ENCODE peak calls at places on chromosomes 3 and 15, in ten cellular contexts. One of them, this sample, is unnamed.
A peak's percentile ranks its signal among the peaks of the same experiment; 100 is the strongest.

GRCh38 chr3:109921509-109921908 is 584.2 kb upstream of the DPPA4 start:
- DNase-seq in anterior cingulate cortex: no peak
- DNase-seq in AG09319: no peak
- DNase-seq in sciatic nerve: no peak
- DNase-seq in fibroblast of mammary gland: no peak
- DNase-seq in hypothalamus: no peak
- DNase-seq in M059J: no peak
- DNase-seq in mucosa of descending colon: no peak
- DNase-seq in effector CD4-positive, alpha-beta T cell: no peak
- DNase-seq in spleen: no peak
- DNase-seq in this sample: no peak

GRCh38 chr3:51675201-51675611 is 4.2 kb downstream of the TEX264 start:
- DNase-seq in anterior cingulate cortex: no peak
- DNase-seq in AG09319: no peak
- DNase-seq in sciatic nerve: peak; percentile 6
- DNase-seq in fibroblast of mammary gland: peak; percentile 50
- DNase-seq in hypothalamus: no peak
- DNase-seq in M059J: peak; percentile 61
- DNase-seq in mucosa of descending colon: no peak
- DNase-seq in effector CD4-positive, alpha-beta T cell: no peak
- DNase-seq in spleen: no peak
- DNase-seq in this sample: peak; percentile 16

GRCh38 chr3:126380011-126380768 is 14.5 kb upstream of the CFAP100 start:
- DNase-seq in anterior cingulate cortex: no peak
- DNase-seq in AG09319: no peak
- DNase-seq in sciatic nerve: peak; percentile 51
- DNase-seq in fibroblast of mammary gland: no peak
- DNase-seq in hypothalamus: no peak
- DNase-seq in M059J: no peak
- DNase-seq in mucosa of descending colon: no peak
- DNase-seq in effector CD4-positive, alpha-beta T cell: no peak
- DNase-seq in spleen: peak; percentile 52
- DNase-seq in this sample: no peak

GRCh38 chr3:107977571-107977970 is 113.3 kb downstream of the CD47 start:
- DNase-seq in anterior cingulate cortex: no peak
- DNase-seq in AG09319: no peak
- DNase-seq in sciatic nerve: no peak
- DNase-seq in fibroblast of mammary gland: no peak
- DNase-seq in hypothalamus: no peak
- DNase-seq in M059J: no peak
- DNase-seq in mucosa of descending colon: no peak
- DNase-seq in effector CD4-positive, alpha-beta T cell: no peak
- DNase-seq in spleen: no peak
- DNase-seq in this sample: no peak

GRCh38 chr15:96334017-96334704 is 3.7 kb downstream of the NR2F2 start:
- DNase-seq in anterior cingulate cortex: no peak
- DNase-seq in AG09319: no peak
- DNase-seq in sciatic nerve: peak; percentile 60
- DNase-seq in fibroblast of mammary gland: peak; percentile 16
- DNase-seq in hypothalamus: no peak
- DNase-seq in M059J: no peak
- DNase-seq in mucosa of descending colon: no peak
- DNase-seq in effector CD4-positive, alpha-beta T cell: no peak
- DNase-seq in spleen: no peak
- DNase-seq in this sample: no peak

GRCh38 chr15:69627548-69628158 is 175.0 kb downstream of the RPLP1 start:
- DNase-seq in anterior cingulate cortex: no peak
- DNase-seq in AG09319: no peak
- DNase-seq in sciatic nerve: no peak
- DNase-seq in fibroblast of mammary gland: no peak
- DNase-seq in hypothalamus: no peak
- DNase-seq in M059J: no peak
- DNase-seq in mucosa of descending colon: no peak
- DNase-seq in effector CD4-positive, alpha-beta T cell: no peak
- DNase-seq in spleen: no peak
- DNase-seq in this sample: no peak

GRCh38 chr15:87973456-87974215 is 282.9 kb downstream of the NTRK3 start:
- DNase-seq in anterior cingulate cortex: no peak
- DNase-seq in AG09319: no peak
- DNase-seq in sciatic nerve: no peak
- DNase-seq in fibroblast of mammary gland: no peak
- DNase-seq in hypothalamus: no peak
- DNase-seq in M059J: peak; percentile 34
- DNase-seq in mucosa of descending colon: no peak
- DNase-seq in effector CD4-positive, alpha-beta T cell: no peak
- DNase-seq in spleen: no peak
- DNase-seq in this sample: no peak

GRCh38 chr15:58077427-58077826 is 11.9 kb upstream of the ALDH1A2 start:
- DNase-seq in anterior cingulate cortex: no peak
- DNase-seq in AG09319: no peak
- DNase-seq in sciatic nerve: no peak
- DNase-seq in fibroblast of mammary gland: peak; percentile 16
- DNase-seq in hypothalamus: no peak
- DNase-seq in M059J: peak; percentile 8
- DNase-seq in mucosa of descending colon: no peak
- DNase-seq in effector CD4-positive, alpha-beta T cell: no peak
- DNase-seq in spleen: no peak
- DNase-seq in this sample: no peak

GRCh38 chr3:174170248-174170647 is 688.9 kb upstream of the NAALADL2 start:
- DNase-seq in anterior cingulate cortex: no peak
- DNase-seq in AG09319: no peak
- DNase-seq in sciatic nerve: no peak
- DNase-seq in fibroblast of mammary gland: peak; percentile 8
- DNase-seq in hypothalamus: no peak
- DNase-seq in M059J: no peak
- DNase-seq in mucosa of descending colon: no peak
- DNase-seq in effector CD4-positive, alpha-beta T cell: no peak
- DNase-seq in spleen: no peak
- DNase-seq in this sample: no peak

GRCh38 chr3:197083486-197083885 is 53.9 kb upstream of the MELTF start:
- DNase-seq in anterior cingulate cortex: peak; percentile 31
- DNase-seq in AG09319: peak; percentile 7
- DNase-seq in sciatic nerve: no peak
- DNase-seq in fibroblast of mammary gland: peak; percentile 90
- DNase-seq in hypothalamus: no peak
- DNase-seq in M059J: peak; percentile 79
- DNase-seq in mucosa of descending colon: no peak
- DNase-seq in effector CD4-positive, alpha-beta T cell: no peak
- DNase-seq in spleen: no peak
- DNase-seq in this sample: peak; percentile 42

GRCh38 chr3:71083726-71084131 is 499.8 kb downstream of the FOXP1 start:
- DNase-seq in anterior cingulate cortex: no peak
- DNase-seq in AG09319: no peak
- DNase-seq in sciatic nerve: no peak
- DNase-seq in fibroblast of mammary gland: no peak
- DNase-seq in hypothalamus: no peak
- DNase-seq in M059J: no peak
- DNase-seq in mucosa of descending colon: no peak
- DNase-seq in effector CD4-positive, alpha-beta T cell: no peak
- DNase-seq in spleen: no peak
- DNase-seq in this sample: no peak

GRCh38 chr3:169238562-169238961 is 424.9 kb downstream of the MECOM start:
- DNase-seq in anterior cingulate cortex: no peak
- DNase-seq in AG09319: no peak
- DNase-seq in sciatic nerve: no peak
- DNase-seq in fibroblast of mammary gland: no peak
- DNase-seq in hypothalamus: no peak
- DNase-seq in M059J: no peak
- DNase-seq in mucosa of descending colon: no peak
- DNase-seq in effector CD4-positive, alpha-beta T cell: no peak
- DNase-seq in spleen: no peak
- DNase-seq in this sample: no peak

GRCh38 chr3:177169936-177170722 is 27.2 kb downstream of the TBL1XR1 start:
- DNase-seq in anterior cingulate cortex: no peak
- DNase-seq in AG09319: no peak
- DNase-seq in sciatic nerve: no peak
- DNase-seq in fibroblast of mammary gland: no peak
- DNase-seq in hypothalamus: no peak
- DNase-seq in M059J: no peak
- DNase-seq in mucosa of descending colon: no peak
- DNase-seq in effector CD4-positive, alpha-beta T cell: no peak
- DNase-seq in spleen: no peak
- DNase-seq in this sample: no peak

GRCh38 chr3:106809633-106810460 is 567.4 kb upstream of the CCDC54 start:
- DNase-seq in anterior cingulate cortex: no peak
- DNase-seq in AG09319: no peak
- DNase-seq in sciatic nerve: no peak
- DNase-seq in fibroblast of mammary gland: peak; percentile 36
- DNase-seq in hypothalamus: no peak
- DNase-seq in M059J: no peak
- DNase-seq in mucosa of descending colon: no peak
- DNase-seq in effector CD4-positive, alpha-beta T cell: no peak
- DNase-seq in spleen: no peak
- DNase-seq in this sample: no peak

GRCh38 chr3:166243511-166243910 is 406.3 kb upstream of the BCHE start:
- DNase-seq in anterior cingulate cortex: no peak
- DNase-seq in AG09319: no peak
- DNase-seq in sciatic nerve: no peak
- DNase-seq in fibroblast of mammary gland: no peak
- DNase-seq in hypothalamus: no peak
- DNase-seq in M059J: no peak
- DNase-seq in mucosa of descending colon: no peak
- DNase-seq in effector CD4-positive, alpha-beta T cell: no peak
- DNase-seq in spleen: no peak
- DNase-seq in this sample: no peak